ENCODE peak calls at places on chromosome 1, in six cellular contexts. One of them, this sample, is unnamed.

GRCh38 chr1:183470147-183470960 is 1.9 kb upstream of the SMG7 start:
- DNase-seq in activated T-helper 1 cell treated with anti-CD3 and anti-CD28 coated beads, Interleukin-2, amount 50 U/mL, for 16 hours: peak
- DNase-seq in activated CD4-positive, alpha-beta T cell treated with anti-CD3 and anti-CD28 coated beads, Interleukin-2, amount 50 U/mL, for 24 hours: peak
- DNase-seq in stimulated activated CD4-positive, alpha-beta T cell treated with anti-CD3 and anti-CD28 coated beads, Interleukin-2, amount 100 ng/mL, for 48 hours: peak
- DNase-seq in T1000: peak
- DNase-seq in activated T-cell treated with anti-CD3 and anti-CD28 coated beads for 24 hours: peak
- DNase-seq in this sample: peak

GRCh38 chr1:22380024-22380785 is 71.4 kb upstream of the ZBTB40 start:
- DNase-seq in activated T-helper 1 cell treated with anti-CD3 and anti-CD28 coated beads, Interleukin-2, amount 50 U/mL, for 16 hours: no peak
- DNase-seq in activated CD4-positive, alpha-beta T cell treated with anti-CD3 and anti-CD28 coated beads, Interleukin-2, amount 50 U/mL, for 24 hours: no peak
- DNase-seq in stimulated activated CD4-positive, alpha-beta T cell treated with anti-CD3 and anti-CD28 coated beads, Interleukin-2, amount 100 ng/mL, for 48 hours: no peak
- DNase-seq in T1000: no peak
- DNase-seq in activated T-cell treated with anti-CD3 and anti-CD28 coated beads for 24 hours: no peak
- DNase-seq in this sample: no peak

GRCh38 chr1:184449916-184450315 is 63.1 kb downstream of the C1orf21 start:
- DNase-seq in activated T-helper 1 cell treated with anti-CD3 and anti-CD28 coated beads, Interleukin-2, amount 50 U/mL, for 16 hours: no peak
- DNase-seq in activated CD4-positive, alpha-beta T cell treated with anti-CD3 and anti-CD28 coated beads, Interleukin-2, amount 50 U/mL, for 24 hours: no peak
- DNase-seq in stimulated activated CD4-positive, alpha-beta T cell treated with anti-CD3 and anti-CD28 coated beads, Interleukin-2, amount 100 ng/mL, for 48 hours: no peak
- DNase-seq in T1000: no peak
- DNase-seq in activated T-cell treated with anti-CD3 and anti-CD28 coated beads for 24 hours: no peak
- DNase-seq in this sample: no peak

GRCh38 chr1:78091215-78091813 is 45.5 kb downstream of the GIPC2 start:
- DNase-seq in activated T-helper 1 cell treated with anti-CD3 and anti-CD28 coated beads, Interleukin-2, amount 50 U/mL, for 16 hours: no peak
- DNase-seq in activated CD4-positive, alpha-beta T cell treated with anti-CD3 and anti-CD28 coated beads, Interleukin-2, amount 50 U/mL, for 24 hours: no peak
- DNase-seq in stimulated activated CD4-positive, alpha-beta T cell treated with anti-CD3 and anti-CD28 coated beads, Interleukin-2, amount 100 ng/mL, for 48 hours: no peak
- DNase-seq in T1000: no peak
- DNase-seq in activated T-cell treated with anti-CD3 and anti-CD28 coated beads for 24 hours: no peak
- DNase-seq in this sample: no peak

GRCh38 chr1:96076589-96076988 is 645.0 kb upstream of the PTBP2 start:
- DNase-seq in activated T-helper 1 cell treated with anti-CD3 and anti-CD28 coated beads, Interleukin-2, amount 50 U/mL, for 16 hours: no peak
- DNase-seq in activated CD4-positive, alpha-beta T cell treated with anti-CD3 and anti-CD28 coated beads, Interleukin-2, amount 50 U/mL, for 24 hours: no peak
- DNase-seq in stimulated activated CD4-positive, alpha-beta T cell treated with anti-CD3 and anti-CD28 coated beads, Interleukin-2, amount 100 ng/mL, for 48 hours: no peak
- DNase-seq in T1000: no peak
- DNase-seq in activated T-cell treated with anti-CD3 and anti-CD28 coated beads for 24 hours: no peak
- DNase-seq in this sample: no peak

GRCh38 chr1:174812656-174813055 is 187.1 kb upstream of the CACYBP start:
- DNase-seq in activated T-helper 1 cell treated with anti-CD3 and anti-CD28 coated beads, Interleukin-2, amount 50 U/mL, for 16 hours: no peak
- DNase-seq in activated CD4-positive, alpha-beta T cell treated with anti-CD3 and anti-CD28 coated beads, Interleukin-2, amount 50 U/mL, for 24 hours: no peak
- DNase-seq in stimulated activated CD4-positive, alpha-beta T cell treated with anti-CD3 and anti-CD28 coated beads, Interleukin-2, amount 100 ng/mL, for 48 hours: no peak
- DNase-seq in T1000: no peak
- DNase-seq in activated T-cell treated with anti-CD3 and anti-CD28 coated beads for 24 hours: no peak
- DNase-seq in this sample: no peak

GRCh38 chr1:117375327-117375726 is 8.1 kb downstream of the MAN1A2 start:
- DNase-seq in activated T-helper 1 cell treated with anti-CD3 and anti-CD28 coated beads, Interleukin-2, amount 50 U/mL, for 16 hours: no peak
- DNase-seq in activated CD4-positive, alpha-beta T cell treated with anti-CD3 and anti-CD28 coated beads, Interleukin-2, amount 50 U/mL, for 24 hours: no peak
- DNase-seq in stimulated activated CD4-positive, alpha-beta T cell treated with anti-CD3 and anti-CD28 coated beads, Interleukin-2, amount 100 ng/mL, for 48 hours: no peak
- DNase-seq in T1000: no peak
- DNase-seq in activated T-cell treated with anti-CD3 and anti-CD28 coated beads for 24 hours: no peak
- DNase-seq in this sample: no peak

GRCh38 chr1:175826705-175827104 is 83.3 kb upstream of the TNR start:
- DNase-seq in activated T-helper 1 cell treated with anti-CD3 and anti-CD28 coated beads, Interleukin-2, amount 50 U/mL, for 16 hours: no peak
- DNase-seq in activated CD4-positive, alpha-beta T cell treated with anti-CD3 and anti-CD28 coated beads, Interleukin-2, amount 50 U/mL, for 24 hours: no peak
- DNase-seq in stimulated activated CD4-positive, alpha-beta T cell treated with anti-CD3 and anti-CD28 coated beads, Interleukin-2, amount 100 ng/mL, for 48 hours: no peak
- DNase-seq in T1000: no peak
- DNase-seq in activated T-cell treated with anti-CD3 and anti-CD28 coated beads for 24 hours: no peak
- DNase-seq in this sample: no peak

GRCh38 chr1:201026234-201026633 is 2.7 kb upstream of the KIF21B start:
- DNase-seq in activated T-helper 1 cell treated with anti-CD3 and anti-CD28 coated beads, Interleukin-2, amount 50 U/mL, for 16 hours: no peak
- DNase-seq in activated CD4-positive, alpha-beta T cell treated with anti-CD3 and anti-CD28 coated beads, Interleukin-2, amount 50 U/mL, for 24 hours: no peak
- DNase-seq in stimulated activated CD4-positive, alpha-beta T cell treated with anti-CD3 and anti-CD28 coated beads, Interleukin-2, amount 100 ng/mL, for 48 hours: no peak
- DNase-seq in T1000: no peak
- DNase-seq in activated T-cell treated with anti-CD3 and anti-CD28 coated beads for 24 hours: no peak
- DNase-seq in this sample: no peak

GRCh38 chr1:47745725-47746609 is 251.2 kb downstream of the TRABD2B start:
- DNase-seq in activated T-helper 1 cell treated with anti-CD3 and anti-CD28 coated beads, Interleukin-2, amount 50 U/mL, for 16 hours: no peak
- DNase-seq in activated CD4-positive, alpha-beta T cell treated with anti-CD3 and anti-CD28 coated beads, Interleukin-2, amount 50 U/mL, for 24 hours: no peak
- DNase-seq in stimulated activated CD4-positive, alpha-beta T cell treated with anti-CD3 and anti-CD28 coated beads, Interleukin-2, amount 100 ng/mL, for 48 hours: no peak
- DNase-seq in T1000: no peak
- DNase-seq in activated T-cell treated with anti-CD3 and anti-CD28 coated beads for 24 hours: no peak
- DNase-seq in this sample: no peak

This sample was measured in NCI-H187.